ENCODE peak calls at places on chromosomes 13 and 19, in four cellular contexts. One of them, this sample, is unnamed. For H3K4me1, the result is how much of the 10 kb centered on the place peaks cover.

GRCh38 chr19:10892256-10892655 is 20.9 kb downstream of the CARM1 start:
- DNase-seq in left ventricle myocardium inferior: no peak
- DNase-seq in IMR-90: no peak
- DNase-seq in adrenal gland: no peak
- DNase-seq in this sample: no peak

GRCh38 chr13:70856706-70857105 is 748.5 kb upstream of the KLHL1 start:
- DNase-seq in adrenal gland: no peak
- DNase-seq in IMR-90: no peak
- DNase-seq in left ventricle myocardium inferior: no peak
- DNase-seq in this sample: no peak

GRCh38 chr13:46489586-46490023 is 63.4 kb upstream of the LRCH1 start:
- DNase-seq in left ventricle myocardium inferior: no peak
- DNase-seq in IMR-90: peak
- DNase-seq in adrenal gland: no peak
- DNase-seq in this sample: no peak

GRCh38 chr13:113431171-113431570 is 22.1 kb downstream of the ADPRHL1 start:
- DNase-seq in adrenal gland: no peak
- DNase-seq in left ventricle myocardium inferior: no peak
- DNase-seq in IMR-90: no peak
- DNase-seq in this sample: no peak

GRCh38 chr19:51417107-51417806 is at the start of gene SIGLEC10:
- DNase-seq in left ventricle myocardium inferior: peak
- DNase-seq in IMR-90: no peak
- DNase-seq in adrenal gland: peak
- DNase-seq in this sample: no peak

GRCh38 chr19:3108775-3109174 is 14.6 kb downstream of the GNA11 start:
- DNase-seq in IMR-90: peak
- DNase-seq in adrenal gland: peak
- DNase-seq in left ventricle myocardium inferior: peak
- DNase-seq in this sample: peak

GRCh38 chr19:17074628-17075034 is 621 bp downstream of the HAUS8 start:
- DNase-seq in left ventricle myocardium inferior: no peak
- DNase-seq in IMR-90: no peak
- DNase-seq in adrenal gland: no peak
- DNase-seq in this sample: no peak

GRCh38 chr19:45975296-45975695 is 1.6 kb upstream of the NOVA2 start:
- DNase-seq in adrenal gland: no peak
- DNase-seq in IMR-90: no peak
- DNase-seq in left ventricle myocardium inferior: no peak
- DNase-seq in this sample: no peak

GRCh38 chr13:44904982-44905381 is 84.3 kb downstream of the NUFIP1 start:
- DNase-seq in IMR-90: peak
- DNase-seq in adrenal gland: peak
- DNase-seq in left ventricle myocardium inferior: peak
- DNase-seq in this sample: no peak

GRCh38 chr13:41960195-41960699 is 662 bp downstream of the VWA8 start:
- DNase-seq in IMR-90: peak
- DNase-seq in left ventricle myocardium inferior: no peak
- DNase-seq in adrenal gland: peak
- DNase-seq in this sample: no peak

GRCh38 chr19:20078696-20079095 is 896 bp downstream of the ZNF90 start:
- DNase-seq in left ventricle myocardium inferior: peak
- DNase-seq in adrenal gland: peak
- DNase-seq in IMR-90: peak
- DNase-seq in this sample: no peak

GRCh38 chr19:46015961-46016425 is 6.9 kb downstream of the PGLYRP1 start:
- DNase-seq in adrenal gland: no peak
- DNase-seq in left ventricle myocardium inferior: no peak
- DNase-seq in IMR-90: no peak
- DNase-seq in this sample: peak

GRCh38 chr19:55641376-55642152 is 762 bp downstream of the ZNF580 start:
- DNase-seq in adrenal gland: no peak
- DNase-seq in IMR-90: peak
- DNase-seq in left ventricle myocardium inferior: no peak
- DNase-seq in this sample: peak

GRCh38 chr19:55640577-55641375 is at the start of gene ZNF580:
- DNase-seq in IMR-90: peak
- DNase-seq in adrenal gland: peak
- DNase-seq in left ventricle myocardium inferior: peak
- DNase-seq in this sample: peak

GRCh38 chr19:55642153-55643002 is 1.1 kb upstream of the ZNF581 start:
- DNase-seq in IMR-90: no peak
- DNase-seq in left ventricle myocardium inferior: no peak
- DNase-seq in adrenal gland: no peak
- DNase-seq in this sample: no peak

GRCh38 chr19:55638864-55639359 is 1.9 kb upstream of the ZNF580 start:
- DNase-seq in adrenal gland: no peak
- DNase-seq in left ventricle myocardium inferior: no peak
- DNase-seq in IMR-90: peak
- DNase-seq in this sample: peak

GRCh38 chr19:55640043-55640576 is 692 bp upstream of the ZNF580 start:
- DNase-seq in left ventricle myocardium inferior: peak
- DNase-seq in adrenal gland: peak
- DNase-seq in IMR-90: peak
- DNase-seq in this sample: peak
- H3K4me1 ChIP-seq in left ventricle myocardium inferior: half or more
- H3K4me1 ChIP-seq in adrenal gland: under half
- H3K4me1 ChIP-seq in IMR-90: under half
- H3K4me1 ChIP-seq in this sample: half or more

GRCh38 chr13:100508391-100508790 is 80.2 kb downstream of the GGACT start:
- DNase-seq in adrenal gland: no peak
- DNase-seq in left ventricle myocardium inferior: no peak
- DNase-seq in IMR-90: no peak
- DNase-seq in this sample: no peak

GRCh38 chr13:100508996-100509395 is 79.6 kb downstream of the GGACT start:
- DNase-seq in left ventricle myocardium inferior: no peak
- DNase-seq in IMR-90: no peak
- DNase-seq in adrenal gland: no peak
- DNase-seq in this sample: no peak

GRCh38 chr13:100512422-100512821 is 76.2 kb downstream of the GGACT start:
- DNase-seq in IMR-90: peak
- DNase-seq in adrenal gland: no peak
- DNase-seq in left ventricle myocardium inferior: no peak
- DNase-seq in this sample: no peak

GRCh38 chr13:100511422-100511821 is 77.2 kb downstream of the GGACT start:
- DNase-seq in left ventricle myocardium inferior: no peak
- DNase-seq in adrenal gland: no peak
- DNase-seq in IMR-90: no peak
- DNase-seq in this sample: no peak

GRCh38 chr13:100510208-100510997 is 78.2 kb downstream of the GGACT start:
- DNase-seq in adrenal gland: no peak
- DNase-seq in left ventricle myocardium inferior: no peak
- DNase-seq in IMR-90: no peak
- DNase-seq in this sample: no peak
- H3K27ac ChIP-seq in adrenal gland: no peak
- H3K27ac ChIP-seq in left ventricle myocardium inferior: no peak
- H3K27ac ChIP-seq in IMR-90: no peak
- H3K27ac ChIP-seq in this sample: no peak

DNA sequence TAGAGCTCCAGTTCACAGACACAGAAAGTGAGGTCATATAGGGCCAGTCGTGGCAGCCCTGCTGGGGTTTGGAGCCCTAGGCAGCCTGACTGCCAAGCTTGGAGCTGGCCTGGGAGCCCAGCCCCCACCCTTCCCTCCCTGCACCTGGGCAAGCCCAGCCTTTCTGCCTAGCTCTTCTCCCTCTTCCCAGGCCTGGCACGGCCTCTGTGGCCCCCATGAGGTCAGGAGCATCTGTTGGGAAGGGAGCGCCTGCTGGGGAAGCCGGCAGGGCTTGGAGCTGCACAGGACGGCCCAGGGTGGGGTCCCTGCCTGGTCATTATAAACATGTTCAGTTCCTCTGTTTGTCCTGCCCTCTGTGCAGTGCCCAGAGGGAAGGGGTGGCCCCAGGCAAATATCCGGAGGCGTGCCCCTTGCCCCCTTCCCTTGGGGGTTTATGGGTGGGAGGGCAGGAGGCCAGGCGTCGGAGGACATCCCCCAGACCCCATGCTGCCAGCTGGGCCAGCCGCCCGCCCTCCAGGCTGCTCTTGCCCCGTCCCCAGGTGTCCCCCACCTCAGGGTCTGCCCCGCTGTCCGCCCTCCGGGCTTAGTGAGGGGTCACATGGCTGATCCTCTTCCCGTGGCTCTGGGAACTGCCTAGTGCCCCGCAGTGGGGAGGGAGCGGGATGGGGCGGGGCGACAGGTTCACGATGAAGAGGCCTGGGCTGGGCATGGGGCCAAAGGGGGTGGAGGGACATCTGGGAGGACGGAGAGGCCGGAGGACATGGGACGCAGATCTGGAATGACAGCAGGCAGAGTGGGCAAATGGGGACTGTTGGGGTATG is 30.0 kb upstream of the NCCRP1 start:
- DNase-seq in IMR-90: no peak
- DNase-seq in adrenal gland: peak
- DNase-seq in left ventricle myocardium inferior: peak
- DNase-seq in this sample: no peak
- H3K4me3 ChIP-seq in IMR-90: no peak
- H3K4me3 ChIP-seq in adrenal gland: peak
- H3K4me3 ChIP-seq in left ventricle myocardium inferior: peak
- H3K4me3 ChIP-seq in this sample: no peak

DNA sequence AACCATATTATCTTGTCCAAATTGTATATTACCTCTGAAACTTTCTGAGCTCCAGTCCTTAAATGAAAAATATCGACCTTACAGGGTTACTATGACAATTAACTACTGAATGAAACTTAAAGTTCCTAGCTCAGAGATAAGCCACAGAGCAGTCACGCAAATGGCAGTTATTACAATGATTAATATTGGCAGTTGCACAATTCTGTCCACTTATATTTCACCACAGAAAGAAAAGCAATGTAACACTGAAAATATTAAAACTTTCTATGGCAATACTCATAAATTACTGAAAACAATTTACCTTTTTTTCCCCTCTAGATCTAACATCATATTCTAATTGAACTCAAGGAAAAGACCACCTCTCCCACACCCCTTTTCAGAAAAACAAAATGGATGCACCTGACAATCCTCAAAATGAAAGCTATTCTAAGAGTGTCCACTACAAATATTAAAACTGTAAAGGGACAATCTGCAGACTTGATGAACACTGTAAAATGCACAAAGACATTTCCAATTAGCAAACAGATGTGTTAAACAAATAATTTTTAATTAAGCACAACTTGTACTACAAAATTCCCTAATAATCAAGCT is 14.6 kb downstream of the LNX2 start:
- DNase-seq in left ventricle myocardium inferior: no peak
- DNase-seq in IMR-90: peak
- DNase-seq in adrenal gland: no peak
- DNase-seq in this sample: no peak
- H3K4me1 ChIP-seq in left ventricle myocardium inferior: half or more
- H3K4me1 ChIP-seq in IMR-90: under half
- H3K4me1 ChIP-seq in adrenal gland: under half
- H3K4me1 ChIP-seq in this sample: under half

GRCh38 chr19:5641171-5641570 is 18.3 kb downstream of the SAFB start:
- DNase-seq in IMR-90: no peak
- DNase-seq in adrenal gland: no peak
- DNase-seq in left ventricle myocardium inferior: no peak
- DNase-seq in this sample: no peak
- H3K27ac ChIP-seq in IMR-90: no peak
- H3K27ac ChIP-seq in adrenal gland: no peak
- H3K27ac ChIP-seq in left ventricle myocardium inferior: no peak
- H3K27ac ChIP-seq in this sample: no peak

GRCh38 chr19:1154731-1155351 is 19.2 kb downstream of the SBNO2 start:
- DNase-seq in IMR-90: peak
- DNase-seq in left ventricle myocardium inferior: peak
- DNase-seq in adrenal gland: peak
- DNase-seq in this sample: no peak
- H3K4me3 ChIP-seq in IMR-90: peak
- H3K4me3 ChIP-seq in left ventricle myocardium inferior: peak
- H3K4me3 ChIP-seq in adrenal gland: no peak
- H3K4me3 ChIP-seq in this sample: no peak

GRCh38 chr13:98992355-98992754 is 14.5 kb upstream of the DOCK9 start:
- DNase-seq in left ventricle myocardium inferior: no peak
- DNase-seq in adrenal gland: no peak
- DNase-seq in IMR-90: peak
- DNase-seq in this sample: no peak
- H3K4me1 ChIP-seq in left ventricle myocardium inferior: under half
- H3K4me1 ChIP-seq in adrenal gland: under half
- H3K4me1 ChIP-seq in IMR-90: under half
- H3K4me1 ChIP-seq in this sample: under half

This sample was measured in CD4-positive, CD25-positive, alpha-beta regulatory T cell.